ENCODE peak calls at places on chromosomes 13 and 19, in eight cellular contexts. Z is fibroblast of mammary gland, U is AG04450, P is A549, E is body of pancreas, M is right atrium auricular region, T is psoas muscle, H is NB4. A is an unnamed sample.
A peak's percentile ranks its signal among the peaks of the same experiment; 100 is the strongest.

GRCh38 chr19:14495678-14496028 is 274 bp downstream of the GIPC1 start:
- DNase-seq in H (no peak), U (no peak), T (no peak), P (no peak), E (no peak), Z (no peak), M (no peak), A (no peak)

GRCh38 chr19:30622276-30622675 is 250.1 kb downstream of the ZNF536 start:
- DNase-seq in E (no peak), Z (no peak), H (no peak), P (no peak), M (no peak), T (no peak), U (no peak), A (no peak)

GRCh38 chr13:41547253-41548000 is 90.1 kb downstream of the RGCC start:
- DNase-seq in H (no peak), Z (no peak), M (peak; percentile 64), U (no peak), P (no peak), T (peak; percentile 69), E (peak; percentile 45), A (peak; percentile 63)

GRCh38 chr13:105139048-105139379 is 1396.4 kb downstream of the EFNB2 start:
- DNase-seq in H (no peak), T (no peak), M (no peak), P (no peak), Z (no peak), U (no peak), E (no peak), A (no peak)

GRCh38 chr13:111469916-111470506 is 149.6 kb downstream of the TEX29 start:
- DNase-seq in E (no peak), P (no peak), Z (no peak), M (no peak), T (no peak), H (no peak), U (no peak), A (no peak)

GRCh38 chr13:24293761-24294160 is 15.6 kb upstream of the C1QTNF9 start:
- DNase-seq in Z (no peak), H (no peak), P (no peak), T (no peak), E (no peak), U (no peak), M (no peak), A (no peak)

GRCh38 chr13:76379341-76380105 is 506.7 kb downstream of the KCTD12 start:
- DNase-seq in P (no peak), M (no peak), Z (no peak), H (no peak), E (no peak), T (no peak), U (no peak), A (no peak)

GRCh38 chr13:112894423-112894672 is 74.7 kb upstream of the MCF2L start:
- DNase-seq in M (no peak), P (no peak), Z (no peak), E (no peak), H (peak; percentile 49), T (peak; percentile 46), U (no peak), A (no peak)

GRCh38 chr13:90632184-90632583 is 715.3 kb upstream of the MIR17HG start:
- DNase-seq in Z (no peak), H (no peak), M (no peak), P (no peak), U (no peak), T (no peak), E (no peak), A (no peak)

GRCh38 chr13:100597253-100597652 is 8.7 kb upstream of the GGACT start:
- DNase-seq in E (no peak), T (no peak), P (no peak), U (no peak), M (no peak), Z (peak; percentile 32), H (no peak), A (no peak)

GRCh38 chr19:13001502-13002388 is 6.5 kb downstream of the NFIX start:
- DNase-seq in Z (peak; percentile 65), H (no peak), T (peak; percentile 89), M (peak; percentile 79), U (no peak), P (no peak), E (peak; percentile 48), A (no peak)

GRCh38 chr19:55224038-55224665 is 4.4 kb downstream of the TMEM86B start:
- DNase-seq in P (no peak), H (no peak), U (no peak), E (no peak), T (no peak), M (no peak), Z (no peak), A (no peak)

GRCh38 chr19:35742121-35742724 is at the start of gene IGFLR1:
- DNase-seq in Z (no peak), T (no peak), H (peak; percentile 81), U (no peak), P (no peak), M (no peak), E (no peak), A (no peak)

GRCh38 chr13:53238241-53238640 is 209.6 kb downstream of the OLFM4 start:
- DNase-seq in M (no peak), T (no peak), U (no peak), Z (no peak), E (no peak), H (no peak), P (no peak), A (peak; percentile 80)

GRCh38 chr13:109783815-109784589 is 2.4 kb downstream of the IRS2 start:
- DNase-seq in Z (no peak), P (no peak), U (no peak), T (peak; percentile 57), M (no peak), E (no peak), H (peak; percentile 69), A (peak; percentile 74)

GRCh38 chr13:99978781-99979452 is 2.7 kb upstream of the ZIC2 start:
- DNase-seq in T (peak; percentile 48), M (peak; percentile 53), E (no peak), U (no peak), P (no peak), H (peak; percentile 72), Z (no peak), A (peak; percentile 94)

GRCh38 chr13:105519766-105520165 is 1015.7 kb downstream of the EFNB2 start:
- DNase-seq in T (no peak), P (no peak), H (no peak), E (no peak), Z (no peak), M (no peak), U (no peak), A (no peak)

GRCh38 chr13:44249439-44249838 is 124.2 kb upstream of the SERP2 start:
- DNase-seq in M (no peak), U (peak; percentile 47), T (peak; percentile 78), H (no peak), P (no peak), Z (peak; percentile 85), E (peak; percentile 65), A (no peak)

GRCh38 chr13:91058066-91058465 is 289.4 kb upstream of the MIR17HG start:
- DNase-seq in H (peak; percentile 24), Z (no peak), E (no peak), M (no peak), U (no peak), T (no peak), P (peak; percentile 5), A (peak; percentile 77)

GRCh38 chr13:88263808-88264207 is 592.6 kb downstream of the SLITRK5 start:
- DNase-seq in H (no peak), U (no peak), T (no peak), E (no peak), P (no peak), Z (no peak), M (no peak), A (no peak)

DNA sequence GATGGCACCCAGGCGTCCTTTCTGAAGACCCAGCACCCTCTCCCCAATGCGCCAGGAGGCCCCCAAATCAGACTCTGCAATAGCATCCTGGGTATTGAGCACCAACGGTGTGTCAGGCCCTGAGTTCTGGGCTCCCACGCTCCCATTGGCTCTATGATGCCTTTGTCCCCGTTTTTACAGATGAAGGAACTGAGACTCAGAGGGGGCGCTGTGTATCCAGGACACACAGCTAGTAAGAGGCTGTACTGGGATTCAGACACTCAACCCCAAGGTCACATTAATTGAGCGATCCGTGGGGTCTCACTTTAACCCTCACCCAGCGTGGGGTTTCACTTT is 42.5 kb downstream of the CYP4F22 start:
- DNase-seq in U (no peak), T (no peak), P (peak; percentile 37), E (no peak), Z (no peak), M (no peak), H (no peak), A (peak; percentile 59)
- TF ChIP-seq CTCF in U (no peak), T (no peak), P (peak; percentile 46), E (no peak), Z (no peak), M (no peak), H (no peak), A (no peak)

DNA sequence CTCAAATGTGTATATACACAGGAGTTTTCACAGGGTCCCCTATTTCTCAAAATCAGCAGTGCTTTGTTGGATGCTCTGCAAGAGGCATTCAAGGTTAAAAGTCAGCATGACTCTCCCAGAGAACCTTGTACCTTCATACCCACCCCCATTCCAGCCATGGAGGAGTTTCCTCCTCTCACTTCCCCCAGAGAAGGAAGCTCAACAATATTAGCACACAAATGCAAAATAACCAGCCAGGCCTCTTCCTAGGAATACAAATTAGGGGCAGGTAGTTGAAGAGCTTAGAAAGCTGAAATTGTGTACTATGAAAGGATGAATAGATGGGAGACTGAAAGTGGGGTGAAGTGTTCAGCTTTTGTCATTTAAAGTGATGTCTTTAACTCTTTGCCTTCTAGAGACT is 43.8 kb downstream of the SPRY2 start:
- DNase-seq in E (no peak), M (no peak), H (peak; percentile 4), Z (no peak), P (no peak), U (no peak), T (no peak), A (peak; percentile 57)
- H3K4me3 ChIP-seq in E (no peak overlapping the region), M (no peak overlapping the region), H (no peak overlapping the region), Z (no peak overlapping the region), P (no peak overlapping the region), U (no peak overlapping the region), T (no peak overlapping the region), A (no peak overlapping the region)

GRCh38 chr13:72696590-72696989 is 30.8 kb downstream of the MZT1 start:
- DNase-seq in P (peak; percentile 1), U (no peak), M (no peak), Z (peak; percentile 24), T (no peak), H (no peak), E (no peak), A (no peak)
- TF ChIP-seq CTCF in P (peak; percentile 43), U (peak; percentile 38), M (no peak), Z (peak; percentile 37), T (no peak), H (no peak), E (peak; percentile 21), A (peak; percentile 35)

DNA sequence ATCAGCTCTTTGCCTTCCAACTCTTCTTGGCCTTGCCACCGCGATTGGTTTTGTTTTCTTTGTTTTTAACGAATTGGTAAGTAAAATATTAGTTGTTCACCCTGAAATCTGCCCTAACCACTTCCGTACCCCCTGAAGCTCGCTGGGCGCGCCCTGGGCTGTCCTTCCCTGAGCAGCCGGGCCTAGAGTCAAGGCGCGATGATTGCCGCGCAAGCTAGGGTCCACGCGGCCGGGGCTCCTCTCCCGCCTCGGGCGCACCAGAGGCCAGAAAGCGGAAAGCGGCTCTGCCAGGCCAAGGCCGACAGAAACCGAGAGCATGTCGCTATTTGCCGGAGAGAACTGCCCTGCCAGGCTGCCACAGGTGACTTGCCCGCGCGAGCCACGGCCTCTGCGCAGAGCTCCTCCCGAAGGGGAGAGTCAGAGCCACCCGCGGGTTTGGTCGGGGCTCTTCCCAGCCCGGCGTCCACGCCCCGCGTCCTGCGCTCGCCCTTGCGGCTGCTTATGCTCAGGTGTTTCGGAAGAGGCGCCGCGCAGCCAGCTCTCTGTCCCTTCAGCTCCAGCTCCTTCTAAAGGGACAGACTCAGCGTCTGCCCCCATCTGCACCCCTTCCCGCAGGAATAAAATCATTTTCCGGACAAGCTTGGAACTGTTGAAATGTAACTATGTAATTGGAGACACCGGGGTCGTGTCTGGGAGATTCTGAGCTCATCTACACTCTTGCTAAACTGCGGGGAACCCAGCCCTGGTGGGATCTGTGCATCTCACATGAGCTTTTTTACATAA is 6.7 kb upstream of the CDX2 start:
- DNase-seq in H (no peak), P (no peak), Z (no peak), U (no peak), T (no peak), M (no peak), E (peak; percentile 7), A (peak; percentile 70)
- H3K4me3 ChIP-seq in H (no peak overlapping the region), P (no peak overlapping the region), Z (no peak overlapping the region), U (no peak overlapping the region), T (no peak overlapping the region), M (no peak overlapping the region), E (no peak overlapping the region), A (no peak overlapping the region)